ENCODE peak calls at places on chromosomes 16 and 17, in four cellular contexts. One of them, this sample, is unnamed.

GRCh38 chr16:19242186-19242585 is 43.3 kb upstream of the CLEC19A start:
- DNase-seq in IMR-90: no peak
- DNase-seq in GM12878: no peak
- DNase-seq in K562: no peak
- DNase-seq in this sample: no peak

GRCh38 chr16:69201787-69202186 is 14.8 kb downstream of the SNTB2 start:
- DNase-seq in K562: no peak
- DNase-seq in GM12878: no peak
- DNase-seq in IMR-90: peak
- DNase-seq in this sample: no peak

GRCh38 chr17:27207073-27207511 is 86.8 kb upstream of the WSB1 start:
- DNase-seq in IMR-90: peak
- DNase-seq in K562: no peak
- DNase-seq in GM12878: no peak
- DNase-seq in this sample: no peak

GRCh38 chr16:12899529-12900168 is 1.7 kb upstream of the SHISA9 start:
- DNase-seq in IMR-90: no peak
- DNase-seq in GM12878: no peak
- DNase-seq in K562: no peak
- DNase-seq in this sample: no peak

GRCh38 chr17:57486978-57487377 is 230.7 kb downstream of the MSI2 start:
- DNase-seq in GM12878: no peak
- DNase-seq in IMR-90: no peak
- DNase-seq in K562: no peak
- DNase-seq in this sample: no peak

GRCh38 chr16:11253009-11253994 is 2.7 kb downstream of the SOCS1 start:
- DNase-seq in K562: peak
- DNase-seq in IMR-90: peak
- DNase-seq in GM12878: no peak
- DNase-seq in this sample: no peak

GRCh38 chr17:69348441-69348840 is 21.5 kb upstream of the ABCA5 start:
- DNase-seq in K562: no peak
- DNase-seq in GM12878: no peak
- DNase-seq in IMR-90: no peak
- DNase-seq in this sample: no peak

GRCh38 chr17:73203135-73203787 is 10.4 kb downstream of the COG1 start:
- DNase-seq in IMR-90: no peak
- DNase-seq in K562: no peak
- DNase-seq in GM12878: no peak
- DNase-seq in this sample: no peak

GRCh38 chr17:32287804-32288511 is 22.3 kb downstream of the RHBDL3 start:
- DNase-seq in IMR-90: no peak
- DNase-seq in GM12878: no peak
- DNase-seq in K562: no peak
- DNase-seq in this sample: no peak

GRCh38 chr17:61504697-61505096 is 52.5 kb downstream of the TBX4 start:
- DNase-seq in IMR-90: peak
- DNase-seq in K562: no peak
- DNase-seq in GM12878: no peak
- DNase-seq in this sample: no peak

GRCh38 chr16:21717608-21718007 is 53.8 kb downstream of the OTOA start:
- DNase-seq in GM12878: no peak
- DNase-seq in K562: no peak
- DNase-seq in IMR-90: no peak
- DNase-seq in this sample: no peak

GRCh38 chr16:21710938-21711337 is 47.2 kb downstream of the OTOA start:
- DNase-seq in GM12878: no peak
- DNase-seq in K562: no peak
- DNase-seq in IMR-90: no peak
- DNase-seq in this sample: no peak

GRCh38 chr16:21708533-21709115 is 44.9 kb downstream of the OTOA start:
- DNase-seq in K562: peak
- DNase-seq in GM12878: peak
- DNase-seq in IMR-90: peak
- DNase-seq in this sample: peak

GRCh38 chr16:21713549-21714368 is 50.0 kb downstream of the OTOA start:
- DNase-seq in GM12878: no peak
- DNase-seq in IMR-90: no peak
- DNase-seq in K562: no peak
- DNase-seq in this sample: no peak
- TF ChIP-seq CHD1 in GM12878: no peak
- TF ChIP-seq CHD1 in IMR-90: no peak
- TF ChIP-seq CHD1 in K562: no peak
- TF ChIP-seq CHD1 in this sample: no peak

DNA sequence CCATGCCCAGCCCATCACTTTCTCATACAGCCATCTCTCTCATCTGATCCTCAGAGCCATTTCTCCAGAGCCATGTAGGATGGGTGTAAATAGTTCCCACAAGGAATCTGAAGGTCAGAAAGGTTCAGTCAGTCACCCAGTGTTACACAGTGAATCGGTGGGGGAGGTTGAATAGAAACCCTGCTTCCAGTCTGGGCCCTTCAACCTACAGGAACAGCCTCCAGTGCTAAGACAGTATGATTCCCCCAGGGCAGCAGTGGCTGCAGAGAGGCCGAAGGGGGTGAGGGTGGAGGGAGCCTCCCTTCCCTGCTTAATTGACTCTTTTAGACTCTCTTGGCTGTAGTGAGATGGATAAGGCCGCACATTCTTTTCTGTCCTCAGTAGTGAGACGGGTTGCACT is 3.6 kb downstream of the WNT9B start:
- DNase-seq in GM12878: no peak
- DNase-seq in IMR-90: no peak
- DNase-seq in K562: no peak
- DNase-seq in this sample: no peak
- TF ChIP-seq CHD1 in GM12878: no peak
- TF ChIP-seq CHD1 in IMR-90: no peak
- TF ChIP-seq CHD1 in K562: no peak
- TF ChIP-seq CHD1 in this sample: no peak

GRCh38 chr16:89435051-89435450 is 55.3 kb downstream of the ANKRD11 start:
- DNase-seq in IMR-90: no peak
- DNase-seq in K562: peak
- DNase-seq in GM12878: no peak
- DNase-seq in this sample: no peak

GRCh38 chr16:89437251-89437987 is 52.9 kb downstream of the ANKRD11 start:
- DNase-seq in K562: no peak
- DNase-seq in IMR-90: no peak
- DNase-seq in GM12878: no peak
- DNase-seq in this sample: no peak

GRCh38 chr16:89436362-89436761 is 54.0 kb downstream of the ANKRD11 start:
- DNase-seq in GM12878: no peak
- DNase-seq in IMR-90: no peak
- DNase-seq in K562: no peak
- DNase-seq in this sample: no peak

GRCh38 chr16:89434490-89434889 is 55.9 kb downstream of the ANKRD11 start:
- DNase-seq in GM12878: no peak
- DNase-seq in K562: no peak
- DNase-seq in IMR-90: no peak
- DNase-seq in this sample: no peak

DNA sequence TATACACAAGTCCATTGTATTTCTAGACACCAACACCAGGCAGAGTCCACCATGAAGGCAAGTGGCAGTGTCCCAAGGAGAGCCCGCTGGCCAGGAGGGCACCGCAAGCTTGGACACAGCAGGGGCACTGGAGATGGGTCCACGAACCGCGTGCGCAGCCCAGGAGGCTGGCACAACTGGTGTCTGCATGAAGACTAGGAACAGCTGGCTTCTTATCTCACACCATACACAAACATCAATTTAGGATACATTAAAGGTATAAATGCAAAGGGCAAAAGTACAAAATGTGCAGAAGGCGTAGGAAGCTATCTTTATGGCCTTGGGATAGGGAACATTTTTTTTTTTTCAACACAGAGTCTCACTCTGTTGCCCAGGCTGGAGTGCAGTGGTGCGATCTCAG is 52.4 kb downstream of the ANKRD11 start:
- DNase-seq in GM12878: no peak
- DNase-seq in IMR-90: no peak
- DNase-seq in K562: no peak
- DNase-seq in this sample: no peak
- TF ChIP-seq CHD1 in GM12878: no peak
- TF ChIP-seq CHD1 in IMR-90: no peak
- TF ChIP-seq CHD1 in K562: no peak
- TF ChIP-seq CHD1 in this sample: no peak

GRCh38 chr17:4232168-4232813 is 31.5 kb downstream of the ANKFY1 start:
- DNase-seq in K562: no peak
- DNase-seq in GM12878: no peak
- DNase-seq in IMR-90: peak
- DNase-seq in this sample: no peak

GRCh38 chr17:4233668-4234258 is 30.0 kb downstream of the ANKFY1 start:
- DNase-seq in K562: no peak
- DNase-seq in IMR-90: no peak
- DNase-seq in GM12878: no peak
- DNase-seq in this sample: no peak

GRCh38 chr17:4230142-4230541 is 33.6 kb downstream of the ANKFY1 start:
- DNase-seq in GM12878: no peak
- DNase-seq in IMR-90: peak
- DNase-seq in K562: no peak
- DNase-seq in this sample: no peak

GRCh38 chr17:4234406-4234805 is 29.4 kb downstream of the ANKFY1 start:
- DNase-seq in IMR-90: peak
- DNase-seq in K562: no peak
- DNase-seq in GM12878: no peak
- DNase-seq in this sample: no peak

DNA sequence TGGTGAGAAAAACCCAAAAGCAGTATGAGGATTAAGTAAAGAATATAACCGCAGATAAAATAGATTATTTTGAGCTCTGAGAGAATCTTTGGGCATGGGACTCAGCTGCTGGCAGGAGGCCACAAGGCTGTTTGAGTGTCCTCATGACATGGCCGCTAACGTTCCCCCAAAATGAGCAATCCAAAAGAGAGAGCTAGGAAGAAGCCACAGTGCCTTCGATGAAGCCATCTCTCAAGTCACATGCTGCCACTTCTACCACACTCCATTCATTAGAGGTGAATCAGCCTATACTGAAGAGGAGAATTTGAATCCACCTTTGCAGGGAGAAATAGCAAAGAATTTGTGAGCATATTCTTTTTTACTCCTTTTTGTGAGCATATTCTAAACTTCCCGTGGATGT is 34.2 kb downstream of the ANKFY1 start:
- DNase-seq in K562: no peak
- DNase-seq in IMR-90: peak
- DNase-seq in GM12878: no peak
- DNase-seq in this sample: no peak
- TF ChIP-seq CHD1 in K562: no peak
- TF ChIP-seq CHD1 in IMR-90: no peak
- TF ChIP-seq CHD1 in GM12878: no peak
- TF ChIP-seq CHD1 in this sample: no peak

GRCh38 chr16:49510141-49510540 is 136.5 kb downstream of the C16orf78 start:
- DNase-seq in K562: no peak
- DNase-seq in IMR-90: no peak
- DNase-seq in GM12878: no peak
- DNase-seq in this sample: no peak
- TF ChIP-seq CHD1 in K562: no peak
- TF ChIP-seq CHD1 in IMR-90: no peak
- TF ChIP-seq CHD1 in GM12878: no peak
- TF ChIP-seq CHD1 in this sample: no peak

GRCh38 chr17:20999044-20999573 is 43.7 kb downstream of the USP22 start:
- DNase-seq in K562: no peak
- DNase-seq in GM12878: no peak
- DNase-seq in IMR-90: no peak
- DNase-seq in this sample: no peak
- TF ChIP-seq CHD1 in K562: no peak
- TF ChIP-seq CHD1 in GM12878: no peak
- TF ChIP-seq CHD1 in IMR-90: no peak
- TF ChIP-seq CHD1 in this sample: no peak

GRCh38 chr16:83728518-83728917 is 79.3 kb upstream of the HSBP1 start:
- DNase-seq in GM12878: no peak
- DNase-seq in IMR-90: no peak
- DNase-seq in K562: no peak
- DNase-seq in this sample: no peak
- TF ChIP-seq CHD1 in GM12878: no peak
- TF ChIP-seq CHD1 in IMR-90: no peak
- TF ChIP-seq CHD1 in K562: no peak
- TF ChIP-seq CHD1 in this sample: no peak

DNA sequence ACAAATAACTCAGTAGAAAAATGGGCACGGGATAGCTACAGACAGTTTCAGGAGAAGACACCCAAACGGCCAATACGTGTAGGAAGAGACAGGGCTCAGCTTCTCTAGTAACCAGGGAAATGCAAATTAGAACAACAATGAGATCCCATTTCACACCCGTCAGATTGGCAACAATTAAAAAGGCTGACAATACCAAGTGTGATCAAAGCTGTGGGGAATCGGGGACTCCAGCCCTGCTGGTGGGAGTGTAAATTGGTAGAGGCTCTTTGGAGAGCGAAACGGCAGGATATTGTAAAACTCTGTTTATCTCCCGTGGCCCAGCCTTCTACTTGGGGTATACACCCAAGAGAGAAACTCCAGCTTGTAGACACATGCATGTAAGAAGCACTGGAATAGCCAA is 27.6 kb downstream of the MYBBP1A start:
- DNase-seq in GM12878: no peak
- DNase-seq in IMR-90: no peak
- DNase-seq in K562: no peak
- DNase-seq in this sample: no peak
- TF ChIP-seq CHD1 in GM12878: no peak
- TF ChIP-seq CHD1 in IMR-90: no peak
- TF ChIP-seq CHD1 in K562: no peak
- TF ChIP-seq CHD1 in this sample: no peak

DNA sequence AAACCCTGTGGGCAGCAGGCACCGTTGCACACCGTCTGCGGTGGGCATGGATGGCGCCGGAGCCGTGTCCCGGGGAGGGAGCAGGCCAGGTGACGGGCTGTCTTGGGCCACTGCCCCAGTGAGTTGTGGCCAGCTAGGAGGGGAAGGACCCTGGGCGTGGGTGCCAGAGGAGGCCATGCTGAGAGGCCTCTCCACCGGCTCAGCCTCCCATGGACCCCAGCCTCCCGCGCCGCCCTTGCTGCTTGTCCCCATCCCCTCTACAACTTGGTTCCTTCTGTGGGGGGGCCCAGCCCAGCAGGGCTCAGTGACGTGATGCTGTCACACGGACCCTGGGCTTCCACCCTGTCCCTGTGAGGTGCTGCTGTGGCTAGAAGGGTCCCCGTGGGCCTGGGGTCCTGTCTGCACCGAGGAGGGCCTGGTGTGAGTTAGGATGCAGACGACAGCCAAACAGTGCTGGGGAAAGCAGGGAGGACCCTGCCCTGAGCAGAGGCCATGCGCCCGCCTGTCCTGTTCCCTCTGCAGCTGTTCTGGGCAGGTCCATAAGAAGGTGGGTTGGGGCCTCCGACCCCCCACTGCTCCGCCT is 11.3 kb downstream of the UBE2I start:
- DNase-seq in K562: no peak
- DNase-seq in GM12878: no peak
- DNase-seq in IMR-90: no peak
- DNase-seq in this sample: no peak
- TF ChIP-seq CHD1 in K562: no peak
- TF ChIP-seq CHD1 in GM12878: no peak
- TF ChIP-seq CHD1 in IMR-90: no peak
- TF ChIP-seq CHD1 in this sample: no peak

DNA sequence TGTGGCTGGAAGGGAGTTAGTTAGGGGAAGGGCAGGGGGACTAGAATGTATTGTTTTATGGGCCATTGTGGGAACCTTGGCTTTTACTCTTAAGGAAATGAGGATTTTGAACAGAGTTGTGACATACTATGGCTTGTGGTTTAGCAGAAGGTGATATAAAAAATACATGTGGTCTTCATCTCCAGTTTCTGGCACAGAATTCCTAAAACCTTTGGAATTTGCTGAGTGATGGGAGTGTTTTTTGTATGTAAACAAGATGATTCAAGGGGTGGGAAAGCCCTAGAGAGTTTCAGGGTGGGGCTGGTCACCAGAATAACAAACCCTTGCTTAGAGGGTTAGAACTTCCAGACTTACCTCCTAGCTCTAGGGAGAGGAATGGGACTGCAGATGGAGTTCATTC is 316.1 kb downstream of the PHKB start:
- DNase-seq in GM12878: no peak
- DNase-seq in IMR-90: peak
- DNase-seq in K562: no peak
- DNase-seq in this sample: no peak
- TF ChIP-seq CHD1 in GM12878: no peak
- TF ChIP-seq CHD1 in IMR-90: no peak
- TF ChIP-seq CHD1 in K562: no peak
- TF ChIP-seq CHD1 in this sample: no peak

This sample was measured in H1.